ENCODE peak calls at places on chromosomes 16 and 17, in ten cellular contexts. M is OCI-LY7, P is transverse colon, R is colonic mucosa, B is MCF 10A, C is WTC11, Q is Panc1, U is uterus, O is HFFc6, A is progenitor cell of endocrine pancreas. L is an unnamed sample.

GRCh38 chr17:36921131-36921851 is 16.0 kb upstream of the LHX1 start:
- DNase-seq in P (no peak), M (no peak), R (no peak), O (peak; percentile 9), B (peak; percentile 95), C (no peak), U (no peak), A (no peak), Q (peak; percentile 58), L (no peak)

GRCh38 chr17:75013077-75013391 is 564 bp downstream of the MRPL58 start:
- DNase-seq in A (no peak), C (no peak), B (no peak), Q (no peak), U (no peak), O (no peak), P (no peak), R (no peak), M (no peak), L (no peak)

GRCh38 chr16:12002447-12003006 is 26.0 kb downstream of the SNX29 start:
- DNase-seq in P (no peak), C (no peak), M (no peak), Q (no peak), B (peak; percentile 21), R (no peak), O (peak; percentile 18), A (no peak), U (peak; percentile 15), L (no peak)

GRCh38 chr16:9119795-9120194 is 28.4 kb downstream of the HAPSTR1 start:
- DNase-seq in B (peak; percentile 44), P (no peak), O (peak; percentile 78), Q (no peak), M (no peak), U (peak; percentile 72), A (no peak), C (no peak), R (no peak), L (no peak)

GRCh38 chr17:68356949-68357455 is 65.7 kb downstream of the ARSG start:
- DNase-seq in Q (no peak), M (no peak), B (no peak), O (no peak), R (no peak), U (no peak), C (no peak), P (no peak), A (no peak), L (no peak)

GRCh38 chr16:12709807-12710206 is 93.9 kb downstream of the CPPED1 start:
- DNase-seq in P (no peak), M (no peak), R (no peak), B (no peak), U (no peak), A (no peak), C (no peak), Q (no peak), O (no peak), L (no peak)

GRCh38 chr16:84159800-84160199 is 14.7 kb downstream of the DNAAF1 start:
- DNase-seq in Q (no peak), O (no peak), B (no peak), C (no peak), R (no peak), M (no peak), U (no peak), P (no peak), A (no peak), L (no peak)

GRCh38 chr17:50681260-50682200 is 26.2 kb downstream of the ANKRD40 start:
- DNase-seq in U (peak; percentile 70), M (no peak), A (no peak), Q (no peak), P (no peak), B (peak; percentile 67), C (no peak), O (peak; percentile 71), R (peak; percentile 66), L (no peak)

DNA sequence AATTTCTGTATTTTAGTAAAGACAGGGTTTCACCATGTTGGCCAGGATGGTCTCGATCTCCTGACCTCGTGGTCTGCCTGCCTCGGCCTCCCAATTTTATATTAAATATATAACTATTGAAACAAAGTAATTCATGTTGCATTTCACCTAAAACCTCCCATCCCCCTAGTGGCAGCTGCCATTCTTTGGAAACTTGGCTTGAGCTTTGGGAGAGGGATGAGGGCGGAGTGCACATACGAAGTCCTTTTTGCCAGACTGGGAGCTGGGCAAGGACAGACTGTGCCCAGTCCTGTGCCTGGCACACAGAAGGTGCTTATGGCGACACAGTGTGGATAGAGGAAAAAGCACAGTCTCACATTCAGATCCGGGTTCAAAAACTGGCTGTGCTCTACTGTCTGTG is 83.8 kb downstream of the NETO2 start:
- DNase-seq in C (no peak), Q (no peak), A (no peak), U (no peak), O (no peak), P (no peak), R (no peak), B (no peak), M (no peak), L (no peak)
- TF ChIP-seq CTCF in C (no peak), Q (no peak), A (no peak), U (no peak), O (no peak), P (no peak), R (no peak), B (no peak), M (peak; percentile 27), L (no peak)

GRCh38 chr17:40825596-40825995 is 3.2 kb upstream of the KRT10 start:
- DNase-seq in B (no peak), Q (no peak), R (no peak), U (no peak), C (no peak), O (no peak), M (no peak), P (no peak), A (no peak), L (no peak)

GRCh38 chr17:40827746-40828453 is 5.5 kb upstream of the KRT10 start:
- DNase-seq in M (no peak), O (no peak), P (no peak), B (peak; percentile 89), A (no peak), C (no peak), R (no peak), Q (no peak), U (no peak), L (no peak)

GRCh38 chr17:40822132-40822812 is at the start of gene KRT10:
- DNase-seq in R (no peak), Q (no peak), M (no peak), C (no peak), U (no peak), O (no peak), B (no peak), A (no peak), P (no peak), L (no peak)

GRCh38 chr17:40821536-40821935 is 878 bp downstream of the KRT10 start:
- DNase-seq in M (no peak), A (no peak), O (peak; percentile 32), B (no peak), R (no peak), C (no peak), P (no peak), Q (no peak), U (no peak), L (no peak)

GRCh38 chr17:40824015-40824832 is 1.8 kb upstream of the KRT10 start:
- DNase-seq in R (no peak), C (no peak), M (no peak), O (no peak), A (no peak), U (no peak), P (no peak), B (no peak), Q (no peak), L (no peak)
- TF ChIP-seq CTCF in R (no peak), C (no peak), M (no peak), O (no peak), A (no peak), U (no peak), P (no peak), B (no peak), Q (no peak), L (no peak)

DNA sequence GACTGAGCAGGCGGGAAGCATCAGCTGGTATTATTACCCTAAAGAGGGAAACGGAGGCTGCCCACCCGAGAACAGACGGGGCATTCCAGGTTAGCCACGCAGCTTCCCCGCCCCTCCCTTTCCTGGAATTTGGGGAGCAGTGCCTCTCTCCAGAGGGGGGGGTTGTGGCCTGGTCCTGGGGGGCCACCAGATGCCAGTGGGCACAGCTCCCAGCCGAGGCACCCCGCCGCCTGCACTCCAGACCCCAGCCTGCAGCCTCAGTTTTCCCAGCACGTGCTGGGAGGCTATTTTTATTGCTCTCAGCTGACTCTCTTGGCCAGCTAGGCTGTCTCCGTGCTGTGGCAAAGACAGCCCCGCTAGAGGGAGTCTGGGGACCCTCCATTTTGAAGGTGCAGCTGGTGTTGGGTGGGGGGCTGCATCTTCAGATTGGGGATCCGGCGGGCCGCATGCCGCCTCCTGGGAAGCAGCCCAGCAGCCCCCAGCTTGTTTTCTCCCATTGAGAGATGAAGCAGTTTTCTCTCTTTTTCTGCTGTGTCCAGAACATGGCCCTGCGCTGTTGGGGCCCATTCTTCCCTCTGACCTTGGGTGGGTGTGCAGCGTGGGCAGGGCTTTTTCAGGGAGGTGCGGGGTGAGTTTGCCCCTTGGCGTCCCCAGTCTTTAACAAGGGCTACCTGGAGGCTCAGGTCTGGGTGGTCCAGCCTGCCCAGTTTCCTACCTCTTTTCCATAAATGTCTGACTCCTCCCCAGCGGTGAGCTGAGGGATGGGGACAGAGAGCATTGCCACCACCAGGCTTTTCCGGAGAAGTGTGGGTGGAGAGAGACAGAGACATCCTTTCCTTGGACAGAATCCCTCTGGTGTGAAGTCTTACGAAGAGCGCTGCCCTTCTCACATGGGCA is 62.5 kb upstream of the GSE1 start:
- DNase-seq in O (no peak), P (no peak), U (no peak), R (no peak), B (no peak), M (no peak), Q (no peak), C (no peak), A (no peak), L (no peak)
- TF ChIP-seq CTCF in O (peak; percentile 20), P (no peak), U (no peak), R (no peak), B (no peak), M (peak; percentile 21), Q (peak; percentile 25), C (no peak), A (peak; percentile 7), L (peak; percentile 19)

GRCh38 chr16:75107505-75107904 is 9.1 kb downstream of the LDHD start:
- DNase-seq in A (no peak), O (no peak), P (no peak), B (no peak), M (no peak), Q (no peak), C (no peak), R (no peak), U (no peak), L (peak; percentile 42)

GRCh38 chr16:75110637-75111513 is 5.7 kb downstream of the LDHD start:
- DNase-seq in O (peak; percentile 78), B (peak; percentile 92), Q (peak; percentile 73), A (peak; percentile 66), P (peak; percentile 94), R (peak; percentile 95), C (peak; percentile 90), U (peak; percentile 93), M (peak; percentile 93), L (peak; percentile 83)

GRCh38 chr16:75111514-75112280 is 4.9 kb downstream of the LDHD start:
- DNase-seq in P (no peak), R (no peak), Q (no peak), A (no peak), O (no peak), U (peak; percentile 43), B (no peak), M (no peak), C (no peak), L (no peak)

GRCh38 chr16:75108792-75109731 is 7.5 kb downstream of the LDHD start:
- DNase-seq in A (no peak), B (peak; percentile 99), Q (no peak), M (peak; percentile 68), O (peak; percentile 87), R (peak; percentile 77), P (peak; percentile 83), U (peak; percentile 89), C (no peak), L (no peak)

DNA sequence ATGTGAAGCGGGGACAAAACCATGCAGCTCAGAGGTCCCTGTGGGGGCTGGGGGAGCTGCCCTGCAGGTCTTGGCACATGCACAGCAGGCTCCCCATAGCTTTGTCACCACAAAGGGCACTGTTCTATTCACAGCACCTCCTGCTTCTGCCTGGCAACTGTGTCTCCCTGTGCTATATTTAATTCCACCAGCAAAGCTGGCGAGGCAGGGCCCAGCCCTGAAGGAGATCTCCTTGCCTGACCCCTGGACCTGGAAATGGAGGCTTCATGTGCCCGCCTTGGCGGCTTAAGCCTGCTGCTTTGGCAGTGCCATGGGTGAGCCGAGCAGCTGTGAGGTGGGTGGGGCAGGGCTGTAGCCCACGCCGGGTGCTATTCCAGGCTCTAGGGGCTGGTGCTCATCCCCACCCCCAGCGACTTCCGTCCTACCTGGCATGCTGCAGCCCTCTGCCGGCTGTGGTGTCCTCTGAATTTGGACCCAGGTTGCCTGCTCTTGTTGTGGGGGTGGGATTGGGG is 6.8 kb downstream of the LDHD start:
- DNase-seq in Q (no peak), U (no peak), O (no peak), A (no peak), M (peak; percentile 63), R (peak; percentile 75), B (peak; percentile 29), C (no peak), P (peak; percentile 80), L (no peak)
- TF ChIP-seq CTCF in Q (no peak), U (no peak), O (no peak), A (no peak), M (no peak), R (no peak), B (no peak), C (no peak), P (no peak), L (no peak)